ENCODE peak calls at places on chromosome 13, in five cellular contexts. One of them, this sample, is unnamed.

GRCh38 chr13:21060063-21060826 is 1.1 kb downstream of the LATS2 start:
- DNase-seq in H1: peak
- DNase-seq in endothelial cell of umbilical vein: peak
- DNase-seq in upper lobe of left lung: peak
- DNase-seq in HCT116: no peak
- DNase-seq in this sample: peak

GRCh38 chr13:99353836-99354235 is 46.6 kb upstream of the GPR183 start:
- DNase-seq in H1: peak
- DNase-seq in HCT116: no peak
- DNase-seq in upper lobe of left lung: no peak
- DNase-seq in endothelial cell of umbilical vein: no peak
- DNase-seq in this sample: no peak

GRCh38 chr13:62837895-62838294 is 1422.2 kb upstream of the PCDH20 start:
- DNase-seq in endothelial cell of umbilical vein: peak
- DNase-seq in H1: no peak
- DNase-seq in HCT116: no peak
- DNase-seq in upper lobe of left lung: no peak
- DNase-seq in this sample: no peak

GRCh38 chr13:40452741-40453665 is 213.4 kb downstream of the FOXO1 start:
- DNase-seq in endothelial cell of umbilical vein: no peak
- DNase-seq in HCT116: no peak
- DNase-seq in H1: no peak
- DNase-seq in upper lobe of left lung: no peak
- DNase-seq in this sample: no peak

GRCh38 chr13:102021777-102022176 is 380.1 kb downstream of the FGF14 start:
- DNase-seq in upper lobe of left lung: no peak
- DNase-seq in H1: no peak
- DNase-seq in HCT116: no peak
- DNase-seq in endothelial cell of umbilical vein: no peak
- DNase-seq in this sample: no peak

GRCh38 chr13:45255253-45255987 is 54.6 kb upstream of the KCTD4 start:
- DNase-seq in endothelial cell of umbilical vein: no peak
- DNase-seq in HCT116: no peak
- DNase-seq in upper lobe of left lung: no peak
- DNase-seq in H1: no peak
- DNase-seq in this sample: no peak

GRCh38 chr13:21011378-21011777 is 50.0 kb downstream of the LATS2 start:
- DNase-seq in H1: no peak
- DNase-seq in HCT116: no peak
- DNase-seq in upper lobe of left lung: no peak
- DNase-seq in endothelial cell of umbilical vein: no peak
- DNase-seq in this sample: no peak

GRCh38 chr13:29434217-29434940 is 161.1 kb downstream of the SLC7A1 start:
- DNase-seq in upper lobe of left lung: no peak
- DNase-seq in H1: no peak
- DNase-seq in HCT116: no peak
- DNase-seq in endothelial cell of umbilical vein: no peak
- DNase-seq in this sample: no peak

GRCh38 chr13:73835138-73835721 is 299.0 kb downstream of the KLF12 start:
- DNase-seq in H1: no peak
- DNase-seq in upper lobe of left lung: no peak
- DNase-seq in HCT116: peak
- DNase-seq in endothelial cell of umbilical vein: peak
- DNase-seq in this sample: no peak

GRCh38 chr13:50726164-50726563 is 117.3 kb downstream of the DLEU7 start:
- DNase-seq in HCT116: no peak
- DNase-seq in H1: no peak
- DNase-seq in endothelial cell of umbilical vein: no peak
- DNase-seq in upper lobe of left lung: no peak
- DNase-seq in this sample: no peak

GRCh38 chr13:111117961-111118360 is 2.9 kb downstream of the ARHGEF7 start:
- DNase-seq in H1: no peak
- DNase-seq in upper lobe of left lung: no peak
- DNase-seq in HCT116: no peak
- DNase-seq in endothelial cell of umbilical vein: no peak
- DNase-seq in this sample: no peak

GRCh38 chr13:63910406-63910957 is 2494.8 kb upstream of the PCDH20 start:
- DNase-seq in endothelial cell of umbilical vein: peak
- DNase-seq in H1: peak
- DNase-seq in upper lobe of left lung: no peak
- DNase-seq in HCT116: no peak
- DNase-seq in this sample: no peak

GRCh38 chr13:95197548-95197947 is 103.7 kb downstream of the ABCC4 start:
- DNase-seq in H1: no peak
- DNase-seq in upper lobe of left lung: no peak
- DNase-seq in HCT116: no peak
- DNase-seq in endothelial cell of umbilical vein: peak
- DNase-seq in this sample: no peak

GRCh38 chr13:45280751-45281634 is 60.0 kb downstream of the TPT1 start:
- DNase-seq in endothelial cell of umbilical vein: peak
- DNase-seq in HCT116: peak
- DNase-seq in upper lobe of left lung: peak
- DNase-seq in H1: peak
- DNase-seq in this sample: peak

GRCh38 chr13:67383358-67383757 is 153.2 kb upstream of the PCDH9 start:
- DNase-seq in upper lobe of left lung: no peak
- DNase-seq in endothelial cell of umbilical vein: no peak
- DNase-seq in HCT116: no peak
- DNase-seq in H1: no peak
- DNase-seq in this sample: no peak

DNA sequence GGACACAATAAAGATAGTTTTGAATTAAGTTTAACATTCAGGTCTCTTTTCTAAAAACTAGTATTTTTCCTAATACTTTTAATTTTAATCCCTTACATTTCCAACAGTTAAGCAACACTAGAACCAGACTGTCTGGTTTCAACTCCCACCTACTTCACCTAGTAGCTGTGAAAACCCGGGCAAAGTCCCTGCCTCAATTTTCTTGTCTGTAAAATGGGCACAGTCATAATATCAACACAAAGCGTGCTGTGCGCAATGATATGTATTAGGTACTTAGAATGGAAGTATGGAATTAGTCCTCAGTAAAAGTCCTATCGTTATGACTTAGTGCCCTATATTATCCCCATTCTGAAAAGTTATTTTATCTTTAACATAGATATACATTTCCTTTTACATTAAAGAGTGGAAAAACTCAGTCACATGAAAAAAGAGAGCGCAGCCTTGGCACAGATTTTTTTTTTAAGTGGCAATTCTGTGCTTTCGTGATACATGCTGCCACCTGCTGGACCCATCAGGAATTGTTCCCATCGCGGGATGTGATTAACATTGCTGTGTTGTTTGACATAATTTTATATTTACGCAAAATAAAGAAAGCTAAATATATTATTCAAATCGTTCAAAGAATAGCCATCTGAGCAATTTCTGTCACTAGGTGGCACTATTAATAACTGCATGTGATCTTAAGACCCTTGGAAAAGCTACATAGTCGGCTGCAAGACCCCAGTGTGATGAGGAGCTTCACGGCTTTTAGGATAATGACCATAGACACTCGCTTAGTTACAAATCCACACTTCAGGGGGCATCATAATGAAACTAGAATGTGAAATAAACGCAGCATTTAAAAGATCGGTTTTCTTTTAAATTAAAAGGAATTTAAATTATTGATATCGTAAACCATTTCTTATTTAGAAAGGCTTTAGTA is 59.9 kb downstream of the LIG4 start:
- DNase-seq in endothelial cell of umbilical vein: peak
- DNase-seq in upper lobe of left lung: peak
- DNase-seq in H1: peak
- DNase-seq in HCT116: peak
- DNase-seq in this sample: no peak
- TF ChIP-seq POLR2AphosphoS5 in endothelial cell of umbilical vein: no peak
- TF ChIP-seq POLR2AphosphoS5 in upper lobe of left lung: no peak
- TF ChIP-seq POLR2AphosphoS5 in H1: no peak
- TF ChIP-seq POLR2AphosphoS5 in HCT116: no peak
- TF ChIP-seq POLR2AphosphoS5 in this sample: no peak

GRCh38 chr13:48860369-48860768 is 115.3 kb upstream of the FNDC3A start:
- DNase-seq in H1: no peak
- DNase-seq in endothelial cell of umbilical vein: no peak
- DNase-seq in HCT116: no peak
- DNase-seq in upper lobe of left lung: no peak
- DNase-seq in this sample: no peak

GRCh38 chr13:48857576-48857975 is 118.1 kb upstream of the FNDC3A start:
- DNase-seq in endothelial cell of umbilical vein: no peak
- DNase-seq in upper lobe of left lung: no peak
- DNase-seq in HCT116: no peak
- DNase-seq in H1: no peak
- DNase-seq in this sample: no peak

GRCh38 chr13:48858122-48858521 is 117.6 kb upstream of the FNDC3A start:
- DNase-seq in endothelial cell of umbilical vein: no peak
- DNase-seq in upper lobe of left lung: no peak
- DNase-seq in HCT116: no peak
- DNase-seq in H1: no peak
- DNase-seq in this sample: no peak

GRCh38 chr13:48858523-48858922 is 117.2 kb upstream of the FNDC3A start:
- DNase-seq in upper lobe of left lung: no peak
- DNase-seq in endothelial cell of umbilical vein: peak
- DNase-seq in H1: no peak
- DNase-seq in HCT116: no peak
- DNase-seq in this sample: no peak

GRCh38 chr13:48859168-48860105 is 116.3 kb upstream of the FNDC3A start:
- DNase-seq in upper lobe of left lung: no peak
- DNase-seq in HCT116: no peak
- DNase-seq in H1: no peak
- DNase-seq in endothelial cell of umbilical vein: no peak
- DNase-seq in this sample: no peak
- H3K4me3 ChIP-seq in upper lobe of left lung: no peak
- H3K4me3 ChIP-seq in HCT116: no peak
- H3K4me3 ChIP-seq in H1: no peak
- H3K4me3 ChIP-seq in endothelial cell of umbilical vein: no peak
- H3K4me3 ChIP-seq in this sample: no peak

DNA sequence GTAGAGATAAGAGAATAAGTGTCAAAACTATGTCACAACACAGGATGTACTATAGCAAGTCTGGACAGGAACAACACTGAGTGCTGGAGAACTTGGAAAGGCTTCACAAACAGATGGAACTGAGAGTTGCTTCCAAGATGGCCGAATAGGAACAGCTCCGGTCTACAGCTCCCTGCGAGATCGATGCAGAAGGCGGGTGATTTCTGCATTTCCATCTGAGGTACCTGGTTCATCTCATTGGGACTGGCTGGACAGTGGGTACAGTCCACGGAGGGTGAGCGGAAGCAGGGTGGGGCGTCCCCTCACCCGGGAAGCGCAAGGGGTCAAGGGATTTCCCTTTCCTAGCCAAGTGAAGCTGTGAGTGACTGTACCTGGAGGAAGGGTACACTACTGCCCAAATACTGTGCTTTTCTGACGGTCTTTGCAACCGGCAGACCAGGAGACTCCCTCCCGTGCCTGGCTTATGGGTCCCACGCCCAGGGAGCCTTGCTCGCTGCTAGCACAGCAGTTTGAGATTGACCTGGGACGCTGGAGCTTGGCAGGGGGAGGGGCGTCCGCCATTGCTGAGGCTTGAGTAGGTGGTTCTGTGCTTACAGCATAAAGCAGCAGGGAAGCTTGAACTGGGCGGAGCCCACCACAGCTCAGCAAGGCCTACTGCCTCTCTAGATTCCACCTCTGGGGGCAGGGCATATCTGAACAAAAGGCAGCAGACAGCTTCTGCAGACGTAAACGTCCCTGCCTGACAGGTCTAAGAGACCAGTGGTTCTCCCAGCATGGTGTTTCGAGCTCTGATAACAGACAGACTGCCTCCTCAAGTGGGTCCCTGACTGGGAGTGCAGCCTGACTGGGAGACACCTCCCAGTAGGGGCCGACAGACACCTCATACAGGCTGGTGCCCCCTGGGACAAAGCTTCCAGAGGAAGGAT is 46.0 kb downstream of the USP12 start:
- DNase-seq in HCT116: no peak
- DNase-seq in endothelial cell of umbilical vein: no peak
- DNase-seq in H1: no peak
- DNase-seq in upper lobe of left lung: no peak
- DNase-seq in this sample: no peak
- TF ChIP-seq POLR2AphosphoS5 in HCT116: no peak
- TF ChIP-seq POLR2AphosphoS5 in endothelial cell of umbilical vein: no peak
- TF ChIP-seq POLR2AphosphoS5 in H1: no peak
- TF ChIP-seq POLR2AphosphoS5 in upper lobe of left lung: no peak
- TF ChIP-seq POLR2AphosphoS5 in this sample: no peak

GRCh38 chr13:110070046-110070445 is 236.9 kb downstream of the COL4A1 start:
- DNase-seq in H1: no peak
- DNase-seq in upper lobe of left lung: no peak
- DNase-seq in endothelial cell of umbilical vein: no peak
- DNase-seq in HCT116: no peak
- DNase-seq in this sample: no peak
- H3K4me3 ChIP-seq in H1: no peak
- H3K4me3 ChIP-seq in upper lobe of left lung: no peak
- H3K4me3 ChIP-seq in endothelial cell of umbilical vein: no peak
- H3K4me3 ChIP-seq in HCT116: no peak
- H3K4me3 ChIP-seq in this sample: no peak